ENCODE peak calls at places on chromosomes 4 and X, in eight cellular contexts. One of them, this sample, is unnamed.

GRCh38 chr4:124151031-124151430 is 561.5 kb downstream of the ANKRD50 start:
- DNase-seq in lower leg skin: no peak
- DNase-seq in OCI-M1: no peak
- DNase-seq in stimulated activated CD4-positive, alpha-beta T cell treated with anti-CD3 and anti-CD28 coated beads, Interleukin-4, amount 100 ng/mL, for 24 hours: no peak
- DNase-seq in ascending aorta: no peak
- DNase-seq in WTC11: no peak
- DNase-seq in hepatocyte: no peak
- DNase-seq in lung microvascular endothelial cell: no peak
- DNase-seq in this sample: no peak

GRCh38 chr4:89949782-89950387 is 55.2 kb downstream of the MMRN1 start:
- DNase-seq in lung microvascular endothelial cell: no peak
- DNase-seq in ascending aorta: no peak
- DNase-seq in WTC11: no peak
- DNase-seq in stimulated activated CD4-positive, alpha-beta T cell treated with anti-CD3 and anti-CD28 coated beads, Interleukin-4, amount 100 ng/mL, for 24 hours: no peak
- DNase-seq in OCI-M1: peak
- DNase-seq in lower leg skin: no peak
- DNase-seq in hepatocyte: peak
- DNase-seq in this sample: no peak

GRCh38 chr4:181944527-181944926 is 298.7 kb upstream of the TENM3 start:
- DNase-seq in OCI-M1: no peak
- DNase-seq in lung microvascular endothelial cell: no peak
- DNase-seq in ascending aorta: no peak
- DNase-seq in lower leg skin: no peak
- DNase-seq in WTC11: no peak
- DNase-seq in hepatocyte: no peak
- DNase-seq in stimulated activated CD4-positive, alpha-beta T cell treated with anti-CD3 and anti-CD28 coated beads, Interleukin-4, amount 100 ng/mL, for 24 hours: no peak
- DNase-seq in this sample: no peak

GRCh38 chr4:110516106-110516922 is 40.4 kb downstream of the ENPEP start:
- DNase-seq in WTC11: peak
- DNase-seq in hepatocyte: peak
- DNase-seq in OCI-M1: peak
- DNase-seq in ascending aorta: peak
- DNase-seq in stimulated activated CD4-positive, alpha-beta T cell treated with anti-CD3 and anti-CD28 coated beads, Interleukin-4, amount 100 ng/mL, for 24 hours: peak
- DNase-seq in lung microvascular endothelial cell: peak
- DNase-seq in lower leg skin: peak
- DNase-seq in this sample: peak

GRCh38 chr4:76305971-76306881 is at the start of gene STBD1:
- DNase-seq in WTC11: peak
- DNase-seq in lower leg skin: peak
- DNase-seq in lung microvascular endothelial cell: peak
- DNase-seq in hepatocyte: peak
- DNase-seq in stimulated activated CD4-positive, alpha-beta T cell treated with anti-CD3 and anti-CD28 coated beads, Interleukin-4, amount 100 ng/mL, for 24 hours: peak
- DNase-seq in OCI-M1: peak
- DNase-seq in ascending aorta: peak
- DNase-seq in this sample: peak

GRCh38 chr4:1109898-1110506 is 3.4 kb downstream of the RNF212 start:
- DNase-seq in lung microvascular endothelial cell: no peak
- DNase-seq in OCI-M1: no peak
- DNase-seq in stimulated activated CD4-positive, alpha-beta T cell treated with anti-CD3 and anti-CD28 coated beads, Interleukin-4, amount 100 ng/mL, for 24 hours: no peak
- DNase-seq in ascending aorta: no peak
- DNase-seq in WTC11: no peak
- DNase-seq in hepatocyte: peak
- DNase-seq in lower leg skin: no peak
- DNase-seq in this sample: no peak

GRCh38 chr4:2714071-2714770 is 41.9 kb downstream of the TNIP2 start:
- DNase-seq in WTC11: no peak
- DNase-seq in lung microvascular endothelial cell: peak
- DNase-seq in hepatocyte: no peak
- DNase-seq in ascending aorta: peak
- DNase-seq in stimulated activated CD4-positive, alpha-beta T cell treated with anti-CD3 and anti-CD28 coated beads, Interleukin-4, amount 100 ng/mL, for 24 hours: peak
- DNase-seq in lower leg skin: no peak
- DNase-seq in OCI-M1: no peak
- DNase-seq in this sample: no peak

GRCh38 chr4:294732-295131 is 10.5 kb downstream of the ZNF732 start:
- DNase-seq in OCI-M1: no peak
- DNase-seq in WTC11: no peak
- DNase-seq in lower leg skin: no peak
- DNase-seq in hepatocyte: no peak
- DNase-seq in stimulated activated CD4-positive, alpha-beta T cell treated with anti-CD3 and anti-CD28 coated beads, Interleukin-4, amount 100 ng/mL, for 24 hours: no peak
- DNase-seq in ascending aorta: no peak
- DNase-seq in lung microvascular endothelial cell: no peak
- DNase-seq in this sample: no peak

GRCh38 chr4:151676301-151676700 is 84.5 kb downstream of the GATB start:
- DNase-seq in hepatocyte: no peak
- DNase-seq in stimulated activated CD4-positive, alpha-beta T cell treated with anti-CD3 and anti-CD28 coated beads, Interleukin-4, amount 100 ng/mL, for 24 hours: no peak
- DNase-seq in lung microvascular endothelial cell: peak
- DNase-seq in WTC11: no peak
- DNase-seq in lower leg skin: no peak
- DNase-seq in ascending aorta: no peak
- DNase-seq in OCI-M1: no peak
- DNase-seq in this sample: no peak

GRCh38 chr4:20044502-20044911 is 207.2 kb upstream of the SLIT2 start:
- DNase-seq in hepatocyte: no peak
- DNase-seq in WTC11: no peak
- DNase-seq in lung microvascular endothelial cell: peak
- DNase-seq in OCI-M1: no peak
- DNase-seq in lower leg skin: no peak
- DNase-seq in ascending aorta: no peak
- DNase-seq in stimulated activated CD4-positive, alpha-beta T cell treated with anti-CD3 and anti-CD28 coated beads, Interleukin-4, amount 100 ng/mL, for 24 hours: no peak
- DNase-seq in this sample: no peak

GRCh38 chrX:68894513-68895338 is 65.9 kb downstream of the EFNB1 start:
- DNase-seq in OCI-M1: peak
- DNase-seq in lower leg skin: peak
- DNase-seq in WTC11: no peak
- DNase-seq in lung microvascular endothelial cell: peak
- DNase-seq in hepatocyte: peak
- DNase-seq in stimulated activated CD4-positive, alpha-beta T cell treated with anti-CD3 and anti-CD28 coated beads, Interleukin-4, amount 100 ng/mL, for 24 hours: no peak
- DNase-seq in ascending aorta: peak
- DNase-seq in this sample: no peak

GRCh38 chr4:108180513-108180912 is 11.8 kb upstream of the LEF1 start:
- DNase-seq in hepatocyte: no peak
- DNase-seq in ascending aorta: no peak
- DNase-seq in stimulated activated CD4-positive, alpha-beta T cell treated with anti-CD3 and anti-CD28 coated beads, Interleukin-4, amount 100 ng/mL, for 24 hours: no peak
- DNase-seq in lung microvascular endothelial cell: no peak
- DNase-seq in OCI-M1: no peak
- DNase-seq in WTC11: no peak
- DNase-seq in lower leg skin: no peak
- DNase-seq in this sample: no peak

This sample was measured in WERI-Rb-1.